ENCODE peak calls at places on chromosomes 12 and 14, in five cellular contexts. One of them, this sample, is unnamed.

GRCh38 chr12:124646385-124647230 is 79.2 kb upstream of the NCOR2 start:
- DNase-seq in ascending aorta: no peak
- DNase-seq in CD8-positive, alpha-beta T cell: peak
- DNase-seq in fibroblast of gingiva: no peak
- DNase-seq in upper lobe of left lung: no peak
- DNase-seq in this sample: no peak

GRCh38 chr14:105299654-105300541 is 903 bp downstream of the BRF1 start:
- DNase-seq in fibroblast of gingiva: peak
- DNase-seq in CD8-positive, alpha-beta T cell: no peak
- DNase-seq in upper lobe of left lung: peak
- DNase-seq in ascending aorta: no peak
- DNase-seq in this sample: no peak

GRCh38 chr14:101823081-101823480 is 61.6 kb downstream of the PPP2R5C start:
- DNase-seq in CD8-positive, alpha-beta T cell: no peak
- DNase-seq in ascending aorta: no peak
- DNase-seq in upper lobe of left lung: no peak
- DNase-seq in fibroblast of gingiva: peak
- DNase-seq in this sample: no peak

GRCh38 chr12:105420659-105421240 is 90.3 kb downstream of the C12orf75 start:
- DNase-seq in ascending aorta: no peak
- DNase-seq in CD8-positive, alpha-beta T cell: peak
- DNase-seq in fibroblast of gingiva: peak
- DNase-seq in upper lobe of left lung: peak
- DNase-seq in this sample: peak

GRCh38 chr14:54848910-54849309 is 53.7 kb downstream of the GCH1 start:
- DNase-seq in fibroblast of gingiva: no peak
- DNase-seq in ascending aorta: no peak
- DNase-seq in CD8-positive, alpha-beta T cell: no peak
- DNase-seq in upper lobe of left lung: no peak
- DNase-seq in this sample: no peak

GRCh38 chr12:112161711-112162110 is 36.4 kb downstream of the TRAFD1 start:
- DNase-seq in ascending aorta: no peak
- DNase-seq in CD8-positive, alpha-beta T cell: no peak
- DNase-seq in fibroblast of gingiva: no peak
- DNase-seq in upper lobe of left lung: no peak
- DNase-seq in this sample: no peak

GRCh38 chr14:68762944-68763831 is 29.7 kb downstream of the ZFP36L1 start:
- DNase-seq in CD8-positive, alpha-beta T cell: no peak
- DNase-seq in ascending aorta: no peak
- DNase-seq in upper lobe of left lung: no peak
- DNase-seq in fibroblast of gingiva: no peak
- DNase-seq in this sample: no peak

GRCh38 chr12:34402228-34402898 is 380.1 kb downstream of the ALG10 start:
- DNase-seq in CD8-positive, alpha-beta T cell: no peak
- DNase-seq in upper lobe of left lung: peak
- DNase-seq in ascending aorta: peak
- DNase-seq in fibroblast of gingiva: no peak
- DNase-seq in this sample: no peak

GRCh38 chr12:14986449-14986848 is 13.6 kb downstream of the PDE6H start:
- DNase-seq in CD8-positive, alpha-beta T cell: no peak
- DNase-seq in upper lobe of left lung: no peak
- DNase-seq in ascending aorta: no peak
- DNase-seq in fibroblast of gingiva: no peak
- DNase-seq in this sample: no peak

GRCh38 chr12:11836282-11836963 is 186.9 kb downstream of the ETV6 start:
- DNase-seq in CD8-positive, alpha-beta T cell: no peak
- DNase-seq in ascending aorta: no peak
- DNase-seq in fibroblast of gingiva: no peak
- DNase-seq in upper lobe of left lung: peak
- DNase-seq in this sample: no peak

GRCh38 chr12:104555650-104556049 is 98.9 kb downstream of the CHST11 start:
- DNase-seq in ascending aorta: no peak
- DNase-seq in fibroblast of gingiva: no peak
- DNase-seq in upper lobe of left lung: no peak
- DNase-seq in CD8-positive, alpha-beta T cell: no peak
- DNase-seq in this sample: no peak

GRCh38 chr12:122106891-122107660 is 28.5 kb downstream of the MLXIP start:
- DNase-seq in CD8-positive, alpha-beta T cell: no peak
- DNase-seq in upper lobe of left lung: peak
- DNase-seq in ascending aorta: no peak
- DNase-seq in fibroblast of gingiva: no peak
- DNase-seq in this sample: no peak

GRCh38 chr12:58563621-58564020 is 356.7 kb downstream of the LRIG3 start:
- DNase-seq in upper lobe of left lung: no peak
- DNase-seq in ascending aorta: no peak
- DNase-seq in fibroblast of gingiva: no peak
- DNase-seq in CD8-positive, alpha-beta T cell: no peak
- DNase-seq in this sample: no peak

GRCh38 chr12:25241171-25242020 is 9.3 kb downstream of the KRAS start:
- DNase-seq in upper lobe of left lung: no peak
- DNase-seq in CD8-positive, alpha-beta T cell: peak
- DNase-seq in fibroblast of gingiva: peak
- DNase-seq in ascending aorta: no peak
- DNase-seq in this sample: peak

GRCh38 chr12:87441511-87441910 is 587.7 kb downstream of the C12orf50 start:
- DNase-seq in CD8-positive, alpha-beta T cell: no peak
- DNase-seq in upper lobe of left lung: no peak
- DNase-seq in fibroblast of gingiva: peak
- DNase-seq in ascending aorta: no peak
- DNase-seq in this sample: no peak

GRCh38 chr12:15982471-15982870 is 71.3 kb downstream of the DERA start:
- DNase-seq in upper lobe of left lung: no peak
- DNase-seq in CD8-positive, alpha-beta T cell: no peak
- DNase-seq in fibroblast of gingiva: peak
- DNase-seq in ascending aorta: no peak
- DNase-seq in this sample: no peak

GRCh38 chr14:55843718-55844403 is 263.9 kb downstream of the KTN1 start:
- DNase-seq in fibroblast of gingiva: no peak
- DNase-seq in upper lobe of left lung: no peak
- DNase-seq in ascending aorta: no peak
- DNase-seq in CD8-positive, alpha-beta T cell: no peak
- DNase-seq in this sample: no peak

GRCh38 chr14:104551851-104552737 is 27.5 kb upstream of the C14orf180 start:
- DNase-seq in CD8-positive, alpha-beta T cell: no peak
- DNase-seq in ascending aorta: no peak
- DNase-seq in fibroblast of gingiva: no peak
- DNase-seq in upper lobe of left lung: no peak
- DNase-seq in this sample: no peak

GRCh38 chr12:116726749-116727148 is 11.1 kb downstream of the SPRING1 start:
- DNase-seq in upper lobe of left lung: no peak
- DNase-seq in CD8-positive, alpha-beta T cell: no peak
- DNase-seq in ascending aorta: no peak
- DNase-seq in fibroblast of gingiva: no peak
- DNase-seq in this sample: no peak

GRCh38 chr12:5648692-5649338 is 216.9 kb downstream of the NTF3 start:
- DNase-seq in CD8-positive, alpha-beta T cell: no peak
- DNase-seq in upper lobe of left lung: no peak
- DNase-seq in ascending aorta: no peak
- DNase-seq in fibroblast of gingiva: no peak
- DNase-seq in this sample: peak

GRCh38 chr14:103416916-103417315 is 31.7 kb downstream of the MARK3 start:
- DNase-seq in upper lobe of left lung: no peak
- DNase-seq in ascending aorta: no peak
- DNase-seq in CD8-positive, alpha-beta T cell: no peak
- DNase-seq in fibroblast of gingiva: no peak
- DNase-seq in this sample: no peak

GRCh38 chr12:108139454-108139853 is 10.4 kb downstream of the WSCD2 start:
- DNase-seq in upper lobe of left lung: no peak
- DNase-seq in fibroblast of gingiva: no peak
- DNase-seq in CD8-positive, alpha-beta T cell: no peak
- DNase-seq in ascending aorta: no peak
- DNase-seq in this sample: no peak

GRCh38 chr14:92867246-92867925 is 55.6 kb upstream of the CHGA start:
- DNase-seq in fibroblast of gingiva: no peak
- DNase-seq in upper lobe of left lung: no peak
- DNase-seq in ascending aorta: no peak
- DNase-seq in CD8-positive, alpha-beta T cell: no peak
- DNase-seq in this sample: no peak

GRCh38 chr14:34214961-34215360 is 247.1 kb downstream of the SPTSSA start:
- DNase-seq in ascending aorta: no peak
- DNase-seq in upper lobe of left lung: no peak
- DNase-seq in fibroblast of gingiva: no peak
- DNase-seq in CD8-positive, alpha-beta T cell: no peak
- DNase-seq in this sample: no peak

GRCh38 chr14:60092516-60092915 is 793 bp downstream of the PCNX4 start:
- DNase-seq in CD8-positive, alpha-beta T cell: no peak
- DNase-seq in fibroblast of gingiva: peak
- DNase-seq in upper lobe of left lung: peak
- DNase-seq in ascending aorta: no peak
- DNase-seq in this sample: peak

GRCh38 chr12:102430661-102431060 is 49.7 kb downstream of the IGF1 start:
- DNase-seq in upper lobe of left lung: no peak
- DNase-seq in CD8-positive, alpha-beta T cell: no peak
- DNase-seq in fibroblast of gingiva: no peak
- DNase-seq in ascending aorta: no peak
- DNase-seq in this sample: no peak

GRCh38 chr14:102729825-102730224 is 47.4 kb upstream of the TRAF3 start:
- DNase-seq in upper lobe of left lung: peak
- DNase-seq in ascending aorta: no peak
- DNase-seq in fibroblast of gingiva: no peak
- DNase-seq in CD8-positive, alpha-beta T cell: no peak
- DNase-seq in this sample: no peak

This sample was measured in LoVo.